ENCODE peak calls at places on chromosomes 6 and 20, in eight cellular contexts. One of them, this sample, is unnamed.

GRCh38 chr20:17619351-17620093 is 49.6 kb downstream of the DSTN start:
- DNase-seq in IMR-90: no peak
- DNase-seq in astrocyte of the spinal cord: no peak
- DNase-seq in kidney: peak
- DNase-seq in GM23338: no peak
- DNase-seq in CD8-positive, alpha-beta T cell: no peak
- DNase-seq in coronary artery: no peak
- DNase-seq in epithelial cell of esophagus: no peak
- DNase-seq in this sample: no peak

GRCh38 chr6:14061644-14062043 is 55.9 kb upstream of the CD83 start:
- DNase-seq in GM23338: no peak
- DNase-seq in kidney: no peak
- DNase-seq in coronary artery: no peak
- DNase-seq in epithelial cell of esophagus: no peak
- DNase-seq in IMR-90: no peak
- DNase-seq in astrocyte of the spinal cord: no peak
- DNase-seq in CD8-positive, alpha-beta T cell: no peak
- DNase-seq in this sample: no peak

GRCh38 chr6:82144007-82144851 is 103.3 kb downstream of the IBTK start:
- DNase-seq in IMR-90: peak
- DNase-seq in coronary artery: peak
- DNase-seq in astrocyte of the spinal cord: peak
- DNase-seq in kidney: no peak
- DNase-seq in GM23338: no peak
- DNase-seq in CD8-positive, alpha-beta T cell: no peak
- DNase-seq in epithelial cell of esophagus: peak
- DNase-seq in this sample: peak

GRCh38 chr6:109420751-109421150 is 19.7 kb downstream of the PPIL6 start:
- DNase-seq in coronary artery: no peak
- DNase-seq in astrocyte of the spinal cord: no peak
- DNase-seq in GM23338: no peak
- DNase-seq in kidney: no peak
- DNase-seq in epithelial cell of esophagus: peak
- DNase-seq in CD8-positive, alpha-beta T cell: no peak
- DNase-seq in IMR-90: no peak
- DNase-seq in this sample: no peak

GRCh38 chr6:25147191-25147590 is 132.0 kb upstream of the CARMIL1 start:
- DNase-seq in kidney: no peak
- DNase-seq in CD8-positive, alpha-beta T cell: no peak
- DNase-seq in coronary artery: no peak
- DNase-seq in IMR-90: no peak
- DNase-seq in GM23338: no peak
- DNase-seq in epithelial cell of esophagus: no peak
- DNase-seq in astrocyte of the spinal cord: no peak
- DNase-seq in this sample: no peak

GRCh38 chr20:31811796-31812728 is 7.1 kb upstream of the MYLK2 start:
- DNase-seq in epithelial cell of esophagus: no peak
- DNase-seq in IMR-90: peak
- DNase-seq in astrocyte of the spinal cord: peak
- DNase-seq in kidney: no peak
- DNase-seq in coronary artery: peak
- DNase-seq in GM23338: no peak
- DNase-seq in CD8-positive, alpha-beta T cell: no peak
- DNase-seq in this sample: no peak

GRCh38 chr6:1609662-1610496 is at the start of gene FOXC1:
- DNase-seq in IMR-90: peak
- DNase-seq in CD8-positive, alpha-beta T cell: no peak
- DNase-seq in astrocyte of the spinal cord: peak
- DNase-seq in coronary artery: peak
- DNase-seq in epithelial cell of esophagus: peak
- DNase-seq in kidney: peak
- DNase-seq in GM23338: peak
- DNase-seq in this sample: peak

GRCh38 chr20:64110411-64111068 is 3.2 kb upstream of the NPBWR2 start:
- DNase-seq in IMR-90: no peak
- DNase-seq in astrocyte of the spinal cord: no peak
- DNase-seq in epithelial cell of esophagus: no peak
- DNase-seq in kidney: peak
- DNase-seq in coronary artery: no peak
- DNase-seq in GM23338: peak
- DNase-seq in CD8-positive, alpha-beta T cell: no peak
- DNase-seq in this sample: no peak

GRCh38 chr6:68559052-68559451 is 76.0 kb upstream of the ADGRB3 start:
- DNase-seq in GM23338: peak
- DNase-seq in kidney: no peak
- DNase-seq in astrocyte of the spinal cord: peak
- DNase-seq in coronary artery: no peak
- DNase-seq in epithelial cell of esophagus: no peak
- DNase-seq in IMR-90: no peak
- DNase-seq in CD8-positive, alpha-beta T cell: no peak
- DNase-seq in this sample: no peak

GRCh38 chr20:18397090-18397489 is 69.7 kb downstream of the DZANK1 start:
- DNase-seq in coronary artery: no peak
- DNase-seq in astrocyte of the spinal cord: no peak
- DNase-seq in CD8-positive, alpha-beta T cell: no peak
- DNase-seq in IMR-90: no peak
- DNase-seq in kidney: no peak
- DNase-seq in epithelial cell of esophagus: no peak
- DNase-seq in GM23338: no peak
- DNase-seq in this sample: no peak

GRCh38 chr6:112253842-112254816 is at the start of gene LAMA4:
- DNase-seq in kidney: peak
- DNase-seq in epithelial cell of esophagus: peak
- DNase-seq in CD8-positive, alpha-beta T cell: no peak
- DNase-seq in IMR-90: peak
- DNase-seq in astrocyte of the spinal cord: peak
- DNase-seq in coronary artery: no peak
- DNase-seq in GM23338: peak
- DNase-seq in this sample: no peak

GRCh38 chr20:53186630-53187029 is 214.5 kb downstream of the TSHZ2 start:
- DNase-seq in IMR-90: no peak
- DNase-seq in astrocyte of the spinal cord: no peak
- DNase-seq in epithelial cell of esophagus: no peak
- DNase-seq in CD8-positive, alpha-beta T cell: no peak
- DNase-seq in GM23338: peak
- DNase-seq in kidney: no peak
- DNase-seq in coronary artery: no peak
- DNase-seq in this sample: no peak

GRCh38 chr6:15065603-15066002 is 180.3 kb upstream of the JARID2 start:
- DNase-seq in kidney: no peak
- DNase-seq in GM23338: no peak
- DNase-seq in coronary artery: no peak
- DNase-seq in IMR-90: peak
- DNase-seq in epithelial cell of esophagus: peak
- DNase-seq in CD8-positive, alpha-beta T cell: no peak
- DNase-seq in astrocyte of the spinal cord: no peak
- DNase-seq in this sample: no peak

GRCh38 chr6:130518588-130518987 is 152.8 kb downstream of the TMEM200A start:
- DNase-seq in astrocyte of the spinal cord: no peak
- DNase-seq in CD8-positive, alpha-beta T cell: no peak
- DNase-seq in kidney: no peak
- DNase-seq in IMR-90: no peak
- DNase-seq in coronary artery: no peak
- DNase-seq in epithelial cell of esophagus: no peak
- DNase-seq in GM23338: no peak
- DNase-seq in this sample: no peak

GRCh38 chr6:125711013-125711675 is 38.3 kb upstream of the HEY2 start:
- DNase-seq in astrocyte of the spinal cord: no peak
- DNase-seq in IMR-90: no peak
- DNase-seq in GM23338: no peak
- DNase-seq in epithelial cell of esophagus: no peak
- DNase-seq in kidney: no peak
- DNase-seq in coronary artery: no peak
- DNase-seq in CD8-positive, alpha-beta T cell: no peak
- DNase-seq in this sample: no peak

GRCh38 chr6:157982580-157983438 is 1.1 kb downstream of the SYNJ2 start:
- DNase-seq in astrocyte of the spinal cord: peak
- DNase-seq in kidney: no peak
- DNase-seq in GM23338: peak
- DNase-seq in IMR-90: peak
- DNase-seq in CD8-positive, alpha-beta T cell: no peak
- DNase-seq in coronary artery: peak
- DNase-seq in epithelial cell of esophagus: no peak
- DNase-seq in this sample: no peak

GRCh38 chr6:118908441-118908840 is 14.5 kb downstream of the ASF1A start:
- DNase-seq in CD8-positive, alpha-beta T cell: no peak
- DNase-seq in kidney: no peak
- DNase-seq in coronary artery: no peak
- DNase-seq in astrocyte of the spinal cord: peak
- DNase-seq in epithelial cell of esophagus: no peak
- DNase-seq in GM23338: no peak
- DNase-seq in IMR-90: peak
- DNase-seq in this sample: no peak

GRCh38 chr20:3405696-3406358 is 1.6 kb downstream of the DNAAF9 start:
- DNase-seq in epithelial cell of esophagus: no peak
- DNase-seq in GM23338: no peak
- DNase-seq in kidney: no peak
- DNase-seq in IMR-90: no peak
- DNase-seq in astrocyte of the spinal cord: no peak
- DNase-seq in CD8-positive, alpha-beta T cell: no peak
- DNase-seq in coronary artery: no peak
- DNase-seq in this sample: no peak
- H3K4me3 ChIP-seq in epithelial cell of esophagus: peak
- H3K4me3 ChIP-seq in GM23338: peak
- H3K4me3 ChIP-seq in kidney: peak
- H3K4me3 ChIP-seq in IMR-90: peak
- H3K4me3 ChIP-seq in astrocyte of the spinal cord: peak
- H3K4me3 ChIP-seq in CD8-positive, alpha-beta T cell: no peak
- H3K4me3 ChIP-seq in coronary artery: peak
- H3K4me3 ChIP-seq in this sample: peak

GRCh38 chr6:16275230-16275574 is 36.8 kb downstream of the GMPR start:
- DNase-seq in astrocyte of the spinal cord: no peak
- DNase-seq in CD8-positive, alpha-beta T cell: no peak
- DNase-seq in GM23338: no peak
- DNase-seq in kidney: no peak
- DNase-seq in epithelial cell of esophagus: no peak
- DNase-seq in IMR-90: no peak
- DNase-seq in coronary artery: no peak
- DNase-seq in this sample: no peak

GRCh38 chr6:16274519-16275229 is 36.3 kb downstream of the GMPR start:
- DNase-seq in IMR-90: no peak
- DNase-seq in coronary artery: no peak
- DNase-seq in CD8-positive, alpha-beta T cell: no peak
- DNase-seq in astrocyte of the spinal cord: no peak
- DNase-seq in kidney: no peak
- DNase-seq in GM23338: no peak
- DNase-seq in epithelial cell of esophagus: no peak
- DNase-seq in this sample: no peak

GRCh38 chr6:16278048-16278724 is 39.8 kb downstream of the GMPR start:
- DNase-seq in GM23338: no peak
- DNase-seq in CD8-positive, alpha-beta T cell: no peak
- DNase-seq in astrocyte of the spinal cord: peak
- DNase-seq in kidney: no peak
- DNase-seq in coronary artery: no peak
- DNase-seq in epithelial cell of esophagus: peak
- DNase-seq in IMR-90: peak
- DNase-seq in this sample: no peak

GRCh38 chr6:16278750-16279149 is 40.4 kb downstream of the GMPR start:
- DNase-seq in CD8-positive, alpha-beta T cell: no peak
- DNase-seq in astrocyte of the spinal cord: no peak
- DNase-seq in epithelial cell of esophagus: no peak
- DNase-seq in IMR-90: no peak
- DNase-seq in GM23338: no peak
- DNase-seq in kidney: no peak
- DNase-seq in coronary artery: no peak
- DNase-seq in this sample: no peak

GRCh38 chr6:16276991-16277981 is 38.9 kb downstream of the GMPR start:
- DNase-seq in kidney: no peak
- DNase-seq in GM23338: peak
- DNase-seq in CD8-positive, alpha-beta T cell: no peak
- DNase-seq in epithelial cell of esophagus: peak
- DNase-seq in IMR-90: peak
- DNase-seq in coronary artery: peak
- DNase-seq in astrocyte of the spinal cord: peak
- DNase-seq in this sample: peak
- TF ChIP-seq CTCF in kidney: no peak
- TF ChIP-seq CTCF in GM23338: peak
- TF ChIP-seq CTCF in CD8-positive, alpha-beta T cell: no peak
- TF ChIP-seq CTCF in epithelial cell of esophagus: peak
- TF ChIP-seq CTCF in IMR-90: peak
- TF ChIP-seq CTCF in coronary artery: peak
- TF ChIP-seq CTCF in astrocyte of the spinal cord: peak
- TF ChIP-seq CTCF in this sample: peak

DNA sequence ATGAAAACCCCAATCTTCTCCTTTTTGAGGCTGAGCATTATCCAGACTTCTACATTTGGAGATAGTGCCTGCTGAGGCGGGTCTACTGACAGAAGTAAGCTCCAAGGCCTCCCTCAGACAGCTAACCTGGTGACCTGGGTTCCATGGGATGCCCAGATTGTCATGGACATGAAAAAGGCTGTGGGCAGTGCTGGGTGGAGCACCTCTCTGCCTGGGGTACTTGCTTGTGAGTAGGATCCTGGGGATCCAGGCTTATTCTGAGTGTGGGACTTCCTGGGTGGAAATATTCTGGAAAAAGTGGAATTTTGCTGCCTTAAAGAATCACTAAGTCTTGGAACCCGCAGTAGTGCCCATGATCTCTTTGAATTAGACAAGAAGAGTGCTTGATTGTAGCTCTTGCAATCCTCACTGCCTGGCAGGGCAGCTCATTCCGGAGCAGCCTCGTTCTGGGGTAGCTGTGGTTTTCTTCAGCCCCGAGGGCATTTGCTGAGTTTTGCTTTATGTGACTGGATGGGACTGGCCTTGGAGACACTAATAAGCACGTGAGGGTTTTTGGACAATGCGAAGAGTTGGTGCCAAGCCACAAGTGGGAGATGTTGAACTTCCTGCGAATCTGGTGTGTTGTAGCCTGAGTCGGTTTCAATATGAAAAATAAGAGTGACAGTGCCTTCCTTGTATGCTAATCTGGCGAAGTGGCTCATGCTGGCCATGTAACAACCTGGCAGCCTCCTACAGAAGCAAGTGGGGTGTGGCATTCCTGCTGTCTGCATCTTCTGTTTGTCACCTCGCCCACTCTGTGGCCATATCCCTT is 28.2 kb downstream of the SNRNP48 start:
- DNase-seq in epithelial cell of esophagus: peak
- DNase-seq in coronary artery: no peak
- DNase-seq in CD8-positive, alpha-beta T cell: no peak
- DNase-seq in IMR-90: peak
- DNase-seq in astrocyte of the spinal cord: peak
- DNase-seq in GM23338: no peak
- DNase-seq in kidney: no peak
- DNase-seq in this sample: no peak
- H3K4me3 ChIP-seq in epithelial cell of esophagus: no peak
- H3K4me3 ChIP-seq in coronary artery: no peak
- H3K4me3 ChIP-seq in CD8-positive, alpha-beta T cell: no peak
- H3K4me3 ChIP-seq in IMR-90: no peak
- H3K4me3 ChIP-seq in astrocyte of the spinal cord: no peak
- H3K4me3 ChIP-seq in GM23338: no peak
- H3K4me3 ChIP-seq in kidney: no peak
- H3K4me3 ChIP-seq in this sample: no peak

DNA sequence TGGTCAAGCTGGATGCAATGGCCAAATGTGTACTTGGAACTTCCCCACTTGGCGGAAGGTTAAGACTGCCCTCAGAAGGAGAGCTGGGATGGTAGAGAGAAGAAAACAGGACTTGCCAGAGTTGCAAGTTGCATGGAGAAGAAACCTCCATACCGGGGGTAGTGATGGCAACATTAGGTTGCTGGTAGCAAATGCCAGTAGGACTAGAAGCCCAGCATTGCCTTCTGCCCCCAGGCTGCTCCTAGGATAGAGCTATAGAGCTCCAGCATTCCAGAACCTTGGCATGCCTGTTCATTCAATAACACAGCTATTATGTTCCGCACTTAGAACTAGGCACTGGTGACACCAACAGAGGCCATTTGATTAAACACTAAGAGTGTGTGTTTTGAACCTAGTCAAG is 26.6 kb downstream of the TFEB start:
- DNase-seq in astrocyte of the spinal cord: no peak
- DNase-seq in epithelial cell of esophagus: no peak
- DNase-seq in coronary artery: no peak
- DNase-seq in CD8-positive, alpha-beta T cell: no peak
- DNase-seq in kidney: no peak
- DNase-seq in GM23338: no peak
- DNase-seq in IMR-90: no peak
- DNase-seq in this sample: no peak
- TF ChIP-seq CTCF in astrocyte of the spinal cord: no peak
- TF ChIP-seq CTCF in epithelial cell of esophagus: no peak
- TF ChIP-seq CTCF in coronary artery: no peak
- TF ChIP-seq CTCF in CD8-positive, alpha-beta T cell: no peak
- TF ChIP-seq CTCF in kidney: no peak
- TF ChIP-seq CTCF in GM23338: no peak
- TF ChIP-seq CTCF in IMR-90: no peak
- TF ChIP-seq CTCF in this sample: no peak